ENCODE peak calls at places on chromosomes 3 and 15, in nine cellular contexts. G is hepatocyte, J is GM23338, P is PC-3, B is OCI-LY7, O is HCT116, U is SK-N-SH, W is neural progenitor cell, M is GM23248. N is an unnamed sample.

GRCh38 chr3:127473244-127474024 is 117.1 kb downstream of the TPRA1 start:
- DNase-seq in G (peak; percentile 49), J (peak; percentile 90), P (peak; percentile 20), B (peak; percentile 20), O (peak; percentile 27), U (peak; percentile 79), W (peak; percentile 69), M (no peak), N (no peak)

GRCh38 chr15:60918234-60918964 is 310.7 kb downstream of the RORA start:
- DNase-seq in G (peak; percentile 23), J (no peak), P (peak; percentile 27), B (no peak), O (no peak), U (no peak), W (no peak), M (no peak), N (no peak)

GRCh38 chr15:73984208-73984979 is 7.7 kb downstream of the STOML1 start:
- DNase-seq in G (no peak), J (no peak), P (no peak), B (no peak), O (no peak), U (no peak), W (no peak), M (peak; percentile 29), N (no peak)

GRCh38 chr3:65285956-65286355 is 598.2 kb upstream of the ADAMTS9 start:
- DNase-seq in G (no peak), J (no peak), P (no peak), B (no peak), O (no peak), U (no peak), W (no peak), M (no peak), N (no peak)

GRCh38 chr15:65409284-65409631 is 13.5 kb downstream of the IGDCC4 start:
- DNase-seq in G (no peak), J (no peak), P (peak; percentile 71), B (peak; percentile 47), O (no peak), U (no peak), W (no peak), M (peak; percentile 93), N (no peak)

GRCh38 chr3:140430494-140430893 is 247.4 kb upstream of the TRIM42 start:
- DNase-seq in G (no peak), J (no peak), P (no peak), B (no peak), O (no peak), U (no peak), W (no peak), M (no peak), N (no peak)

GRCh38 chr15:89805241-89806216 is 9.1 kb downstream of the ANPEP start:
- DNase-seq in G (no peak), J (no peak), P (no peak), B (no peak), O (no peak), U (no peak), W (no peak), M (no peak), N (no peak)

GRCh38 chr3:84961492-84962255 is 2.9 kb downstream of the CADM2 start:
- DNase-seq in G (no peak), J (no peak), P (no peak), B (no peak), O (no peak), U (peak; percentile 9), W (peak; percentile 60), M (no peak), N (no peak)

DNA sequence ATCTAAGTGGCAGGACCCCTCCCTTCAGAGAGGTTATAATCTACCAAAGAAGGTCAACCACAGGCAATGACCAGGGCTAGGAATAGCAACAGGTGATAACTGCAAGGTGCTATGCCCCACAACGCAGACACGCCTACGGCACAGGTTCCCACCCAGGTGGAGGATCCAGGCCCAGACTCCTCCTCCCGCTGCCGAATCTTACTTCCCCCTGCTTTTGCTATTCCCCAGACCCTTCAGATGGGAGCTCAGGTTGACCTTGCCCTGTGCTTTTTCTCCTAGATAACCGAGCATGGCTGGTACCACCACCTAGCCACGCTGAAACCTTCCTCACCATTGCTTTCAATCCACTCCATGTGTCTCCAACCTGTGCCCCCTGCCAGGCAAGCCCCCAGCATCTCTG is 142.2 kb upstream of the IGF1R start:
- DNase-seq in G (no peak), J (no peak), P (no peak), B (no peak), O (no peak), U (no peak), W (no peak), M (no peak), N (no peak)
- TF ChIP-seq EZH2phosphoT487 in G (no peak), J (no peak), P (no peak), B (no peak), O (no peak), U (no peak), W (no peak), M (no peak), N (no peak)

DNA sequence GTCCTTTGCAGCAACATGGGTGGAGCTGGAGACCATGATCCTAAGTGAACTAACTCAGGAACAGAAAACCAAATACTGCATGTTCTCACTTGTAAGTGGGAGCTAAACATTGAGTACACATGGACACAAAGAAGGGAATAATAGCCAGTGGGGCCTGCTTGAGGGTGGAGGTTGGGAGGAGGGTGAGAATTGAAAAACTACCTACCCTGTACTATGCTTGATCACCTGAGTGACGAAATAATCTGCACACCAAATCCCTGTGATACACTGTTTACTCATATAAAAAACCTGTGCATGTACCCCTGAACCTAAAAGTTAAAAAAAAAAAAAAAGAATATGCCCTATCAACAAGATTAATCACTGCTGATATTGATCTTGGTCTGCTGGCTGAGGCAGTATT is 58.7 kb upstream of the ADAMTSL3 start:
- DNase-seq in G (no peak), J (no peak), P (no peak), B (no peak), O (no peak), U (no peak), W (no peak), M (no peak), N (no peak)
- H3K4me1 ChIP-seq in G (no peaks in the 10 kb centered on the region), J (no peaks in the 10 kb centered on the region), P (no peaks in the 10 kb centered on the region), B (no peaks in the 10 kb centered on the region), O (no peaks in the 10 kb centered on the region), U (no peaks in the 10 kb centered on the region), W (no peaks in the 10 kb centered on the region), M (no peaks in the 10 kb centered on the region), N (no peaks in the 10 kb centered on the region)

GRCh38 chr3:42600958-42601675 is 631 bp downstream of the NKTR start:
- DNase-seq in G (peak; percentile 72), J (peak; percentile 82), P (peak; percentile 51), B (peak; percentile 68), O (no peak), U (no peak), W (peak; percentile 89), M (peak; percentile 90), N (peak; percentile 70)

GRCh38 chr3:42601898-42602581 is 1.6 kb downstream of the NKTR start:
- DNase-seq in G (peak; percentile 46), J (peak; percentile 60), P (peak; percentile 35), B (peak; percentile 55), O (no peak), U (no peak), W (peak; percentile 16), M (peak; percentile 54), N (peak; percentile 18)

GRCh38 chr3:42608586-42608985 is 8.1 kb downstream of the NKTR start:
- DNase-seq in G (peak; percentile 35), J (no peak), P (no peak), B (no peak), O (no peak), U (no peak), W (no peak), M (peak; percentile 21), N (no peak)

GRCh38 chr3:42602961-42603360 is 2.5 kb downstream of the NKTR start:
- DNase-seq in G (no peak), J (no peak), P (no peak), B (no peak), O (no peak), U (no peak), W (no peak), M (no peak), N (no peak)

DNA sequence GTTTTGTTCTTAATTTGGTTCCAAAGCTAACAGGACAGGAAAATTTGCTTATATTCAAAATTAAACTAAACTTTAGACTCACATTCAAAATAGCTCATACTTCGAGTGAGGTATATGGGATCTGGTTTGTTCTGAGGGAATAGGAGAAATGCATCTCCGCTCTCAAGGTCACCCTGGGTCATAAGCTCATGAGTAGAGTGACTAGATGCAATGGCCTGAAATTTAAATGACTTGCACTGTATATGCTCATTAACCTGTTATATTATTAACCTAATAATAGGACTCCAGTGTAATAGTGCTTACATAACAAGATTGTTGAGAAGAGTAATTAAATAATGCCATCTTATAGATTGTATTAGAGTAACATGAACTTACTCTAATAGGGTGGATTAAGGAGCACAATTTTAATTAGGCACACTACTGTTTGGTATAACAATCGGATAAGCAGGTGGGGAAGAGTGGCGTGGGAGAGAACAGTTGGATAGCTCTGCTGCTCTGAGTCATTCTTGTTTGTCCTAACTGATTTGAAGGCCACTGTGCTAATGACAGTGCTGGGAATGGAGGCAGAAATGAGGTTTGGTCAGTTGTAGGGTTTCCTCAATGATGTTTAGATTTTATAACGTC is 5.2 kb downstream of the NKTR start:
- DNase-seq in G (no peak), J (no peak), P (no peak), B (no peak), O (no peak), U (no peak), W (peak; percentile 6), M (peak; percentile 41), N (no peak)
- TF ChIP-seq EZH2phosphoT487 in G (no peak), J (no peak), P (no peak), B (no peak), O (no peak), U (no peak), W (no peak), M (no peak), N (no peak)

GRCh38 chr3:138942271-138942670 is 4.7 kb downstream of the FOXL2 start:
- DNase-seq in G (no peak), J (no peak), P (no peak), B (no peak), O (no peak), U (no peak), W (no peak), M (no peak), N (no peak)

GRCh38 chr3:138941259-138941885 is 5.6 kb downstream of the FOXL2 start:
- DNase-seq in G (peak; percentile 61), J (peak; percentile 86), P (peak; percentile 53), B (peak; percentile 27), O (peak; percentile 32), U (peak; percentile 74), W (peak; percentile 79), M (peak; percentile 69), N (peak; percentile 36)

GRCh38 chr3:138944136-138944658 is 2.7 kb downstream of the FOXL2 start:
- DNase-seq in G (no peak), J (peak; percentile 76), P (no peak), B (no peak), O (no peak), U (peak; percentile 45), W (peak; percentile 58), M (no peak), N (no peak)

GRCh38 chr3:138943724-138944131 is 3.2 kb downstream of the FOXL2 start:
- DNase-seq in G (no peak), J (no peak), P (peak; percentile 31), B (no peak), O (no peak), U (no peak), W (peak; percentile 59), M (no peak), N (no peak)

DNA sequence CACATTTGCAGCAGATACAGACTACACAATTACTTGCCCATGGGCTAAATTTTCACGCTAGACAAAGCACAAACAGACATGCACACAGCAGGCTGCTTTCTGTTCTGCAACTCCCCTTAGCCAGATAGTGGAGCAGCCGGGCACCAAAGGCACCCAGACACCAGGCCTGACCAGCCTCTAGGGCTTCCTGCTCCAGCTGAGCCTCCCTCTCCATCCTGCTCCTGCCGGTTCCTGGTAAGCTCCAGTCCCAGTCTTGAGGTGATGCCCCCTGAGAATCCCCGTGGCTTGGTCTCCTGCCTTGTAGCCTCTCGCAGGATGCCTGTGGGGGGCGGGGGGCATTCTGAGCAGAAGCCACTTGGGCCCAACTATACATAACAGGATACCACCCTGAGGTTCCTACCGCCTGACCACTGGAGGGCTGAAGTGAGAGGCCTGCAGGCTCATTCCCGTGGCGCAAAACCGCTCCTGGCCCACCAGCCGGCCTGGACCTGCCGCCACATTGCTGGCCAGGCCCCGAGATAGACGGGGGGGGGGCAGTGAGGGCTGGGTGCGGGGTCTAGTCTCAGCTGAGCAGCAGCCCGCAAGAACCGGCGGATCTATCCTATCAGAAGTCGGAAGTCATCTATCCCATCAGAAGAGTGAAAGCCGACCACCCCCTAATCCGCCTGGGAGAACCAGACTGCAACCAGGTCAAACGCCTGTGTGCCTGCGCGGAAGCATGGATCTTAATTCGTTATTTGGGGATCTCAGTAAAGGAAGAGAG is 3.9 kb downstream of the FOXL2 start:
- DNase-seq in G (no peak), J (peak; percentile 66), P (no peak), B (no peak), O (no peak), U (peak; percentile 56), W (peak; percentile 67), M (no peak), N (no peak)
- H3K4me1 ChIP-seq in G (peaks cover 28% of the 10 kb centered on the region), J (peaks cover 55% of the 10 kb centered on the region), P (no peaks in the 10 kb centered on the region), B (no peaks in the 10 kb centered on the region), O (no peaks in the 10 kb centered on the region), U (peaks cover 5% of the 10 kb centered on the region), W (peaks cover 56% of the 10 kb centered on the region), M (no peaks in the 10 kb centered on the region), N (no peaks in the 10 kb centered on the region)